ENCODE peak calls at places on chromosome 17, in five cellular contexts. Y is GM23248, C is hepatocyte, U is GM23338, X is neural progenitor cell. J is an unnamed sample.

GRCh38 chr17:73304971-73305786 is 6.6 kb downstream of the CDC42EP4 start:
- DNase-seq in Y (peak), C (peak), U (peak), X (peak), J (no peak)

GRCh38 chr17:48577946-48578615 is at the start of gene HOXB4:
- DNase-seq in Y (peak), C (peak), U (peak), X (peak), J (peak)

GRCh38 chr17:68759343-68760140 is 158.4 kb upstream of the FAM20A start:
- DNase-seq in Y (peak), C (peak), U (peak), X (peak), J (peak)

GRCh38 chr17:3893003-3893719 is at the start of gene CAMKK1:
- DNase-seq in Y (peak), C (peak), U (peak), X (peak), J (peak)

GRCh38 chr17:39903158-39903884 is 15.1 kb downstream of the GSDMB start:
- DNase-seq in Y (no peak), C (no peak), U (no peak), X (no peak), J (no peak)

GRCh38 chr17:27082023-27082774 is 211.7 kb upstream of the WSB1 start:
- DNase-seq in Y (no peak), C (no peak), U (no peak), X (no peak), J (no peak)

GRCh38 chr17:19415806-19416775 is 5.1 kb downstream of the RNF112 start:
- DNase-seq in Y (no peak), C (no peak), U (no peak), X (no peak), J (no peak)

GRCh38 chr17:49583889-49584288 is 8.2 kb downstream of the NXPH3 start:
- DNase-seq in Y (no peak), C (no peak), U (no peak), X (no peak), J (no peak)

GRCh38 chr17:6626616-6627015 is 13.9 kb downstream of the KIAA0753 start:
- DNase-seq in Y (no peak), C (no peak), U (no peak), X (no peak), J (no peak)

GRCh38 chr17:74360993-74361612 is 565 bp downstream of the BTBD17 start:
- DNase-seq in Y (no peak), C (no peak), U (peak), X (peak), J (no peak)

GRCh38 chr17:49360796-49361128 is 1.3 kb downstream of the ZNF652 start:
- DNase-seq in Y (no peak), C (peak), U (no peak), X (peak), J (no peak)

GRCh38 chr17:19533718-19534561 is at the start of gene SLC47A1:
- DNase-seq in Y (peak), C (peak), U (peak), X (peak), J (peak)

GRCh38 chr17:64128787-64129514 is 993 bp downstream of the ERN1 start:
- DNase-seq in Y (peak), C (peak), U (peak), X (no peak), J (no peak)

GRCh38 chr17:2064980-2065785 is 10.3 kb downstream of the HIC1 start:
- DNase-seq in Y (peak), C (no peak), U (peak), X (peak), J (no peak)

GRCh38 chr17:17511971-17512858 is 16.0 kb upstream of the RASD1 start:
- DNase-seq in Y (peak), C (peak), U (no peak), X (no peak), J (no peak)

GRCh38 chr17:27546624-27547300 is 84.2 kb upstream of the LGALS9 start:
- DNase-seq in Y (no peak), C (no peak), U (no peak), X (no peak), J (no peak)

GRCh38 chr17:83178533-83179201 is 99.3 kb downstream of the METRNL start:
- DNase-seq in Y (no peak), C (peak), U (no peak), X (peak), J (no peak)

GRCh38 chr17:19021622-19022083 is 17.1 kb upstream of the FAM83G start:
- DNase-seq in Y (peak), C (no peak), U (peak), X (peak), J (no peak)

GRCh38 chr17:7328840-7329359 is at the start of gene NEURL4:
- DNase-seq in Y (peak), C (no peak), U (peak), X (no peak), J (peak)

GRCh38 chr17:10398352-10398751 is 23.4 kb downstream of the MYH8 start:
- DNase-seq in Y (no peak), C (no peak), U (peak), X (peak), J (no peak)

GRCh38 chr17:60770946-60771422 is 93.3 kb downstream of the BCAS3 start:
- DNase-seq in Y (no peak), C (no peak), U (no peak), X (no peak), J (no peak)

GRCh38 chr17:31623990-31624389 is 232.5 kb downstream of the RAB11FIP4 start:
- DNase-seq in Y (no peak), C (no peak), U (no peak), X (no peak), J (no peak)

GRCh38 chr17:27949304-27949703 is 56.1 kb upstream of the LYRM9 start:
- DNase-seq in Y (no peak), C (no peak), U (peak), X (no peak), J (no peak)

GRCh38 chr17:7611635-7612293 is 2.9 kb downstream of the FXR2 start:
- DNase-seq in Y (no peak), C (no peak), U (no peak), X (no peak), J (no peak)

GRCh38 chr17:50146927-50147640 is 3.4 kb downstream of the PPP1R9B start:
- DNase-seq in Y (peak), C (no peak), U (no peak), X (no peak), J (no peak)

GRCh38 chr17:10210151-10210574 is 11.8 kb upstream of the GAS7 start:
- DNase-seq in Y (no peak), C (peak), U (peak), X (no peak), J (no peak)

GRCh38 chr17:66383353-66383752 is 80.9 kb downstream of the PRKCA start:
- DNase-seq in Y (peak), C (no peak), U (no peak), X (no peak), J (no peak)

DNA sequence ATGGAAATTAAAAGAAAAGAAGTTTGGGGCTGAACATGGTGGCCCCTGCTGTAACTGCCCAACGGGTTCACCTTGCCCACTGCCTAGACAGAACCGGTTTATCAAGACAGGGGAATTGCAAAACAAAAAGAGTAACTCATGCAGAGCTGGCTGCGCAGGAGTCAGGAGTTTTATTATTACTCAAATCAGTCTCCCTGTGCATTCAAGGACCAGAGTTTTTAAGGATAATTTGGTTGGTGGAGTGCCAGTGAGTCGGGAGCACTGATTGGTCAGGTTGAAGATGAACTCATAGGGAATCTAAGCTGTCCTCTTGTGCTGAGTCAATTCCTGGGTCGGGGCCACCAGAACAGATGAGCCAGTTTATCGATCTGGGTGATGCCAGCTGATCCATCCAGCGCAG is 4.4 kb upstream of the SCPEP1 start:
- DNase-seq in Y (peak), C (no peak), U (no peak), X (no peak), J (no peak)
- TF ChIP-seq EZH2phosphoT487 in Y (no peak), C (no peak), U (no peak), X (no peak), J (no peak)

GRCh38 chr17:38709864-38710602 is 5.0 kb downstream of the MLLT6 start:
- DNase-seq in Y (no peak), C (no peak), U (no peak), X (no peak), J (no peak)

GRCh38 chr17:38710603-38710962 is 5.5 kb downstream of the MLLT6 start:
- DNase-seq in Y (no peak), C (no peak), U (no peak), X (no peak), J (no peak)

GRCh38 chr17:38712593-38712992 is 7.5 kb downstream of the MLLT6 start:
- DNase-seq in Y (no peak), C (no peak), U (no peak), X (no peak), J (no peak)

GRCh38 chr17:38711792-38712571 is 6.9 kb downstream of the MLLT6 start:
- DNase-seq in Y (no peak), C (no peak), U (no peak), X (no peak), J (no peak)

DNA sequence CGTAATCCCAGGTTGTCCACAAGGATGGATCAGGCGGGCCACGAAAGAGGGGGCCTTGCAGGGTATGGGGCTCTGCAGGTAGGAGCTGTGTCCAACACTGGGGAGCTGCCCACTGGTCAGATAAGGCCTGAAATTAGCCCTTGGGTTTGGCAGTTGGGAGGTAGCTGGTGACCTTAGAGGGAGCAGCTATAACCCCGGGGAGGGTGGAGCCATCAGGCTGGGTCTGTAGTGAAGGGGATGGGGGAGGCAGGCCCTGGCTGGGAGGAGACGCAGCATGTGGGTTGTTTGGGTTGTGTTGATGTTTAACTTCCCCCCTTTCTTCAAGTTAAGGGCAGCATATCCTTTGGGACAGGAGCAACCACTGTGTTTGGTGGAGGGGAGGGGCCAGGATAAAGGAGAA is 5.9 kb downstream of the MLLT6 start:
- DNase-seq in Y (no peak), C (no peak), U (no peak), X (no peak), J (no peak)
- TF ChIP-seq EZH2phosphoT487 in Y (no peak), C (no peak), U (no peak), X (no peak), J (no peak)

DNA sequence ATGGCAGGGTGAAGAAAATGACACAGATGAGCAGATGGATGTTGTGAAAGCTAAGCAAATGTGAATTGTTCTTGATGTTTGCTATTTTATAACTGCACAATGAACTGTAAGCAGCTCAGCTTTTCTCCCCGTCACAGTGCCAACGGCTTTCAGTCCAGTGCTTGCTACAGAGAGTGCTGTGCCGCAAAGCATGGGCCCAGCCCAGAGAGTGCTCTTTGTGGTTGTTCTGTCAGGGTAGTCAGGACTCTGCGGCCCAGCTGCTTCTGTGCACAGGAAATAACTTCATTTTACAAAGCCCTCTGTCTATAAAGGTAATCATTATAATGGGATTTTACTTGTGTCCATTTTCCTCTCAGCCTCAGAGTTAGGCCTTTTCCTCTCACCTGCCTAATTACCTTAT is 39.1 kb downstream of the CDRT15 start:
- DNase-seq in Y (no peak), C (no peak), U (no peak), X (no peak), J (no peak)
- TF ChIP-seq EZH2phosphoT487 in Y (no peak), C (no peak), U (no peak), X (no peak), J (no peak)

GRCh38 chr17:43784068-43784467 is 3.8 kb downstream of the CFAP97D1 start:
- DNase-seq in Y (peak), C (no peak), U (no peak), X (no peak), J (no peak)
- TF ChIP-seq EZH2phosphoT487 in Y (peak), C (no peak), U (no peak), X (no peak), J (no peak)

GRCh38 chr17:79042421-79043190 is 18.6 kb downstream of the C1QTNF1 start:
- DNase-seq in Y (peak), C (no peak), U (peak), X (peak), J (peak)
- TF ChIP-seq EZH2phosphoT487 in Y (no peak), C (no peak), U (no peak), X (no peak), J (no peak)

DNA sequence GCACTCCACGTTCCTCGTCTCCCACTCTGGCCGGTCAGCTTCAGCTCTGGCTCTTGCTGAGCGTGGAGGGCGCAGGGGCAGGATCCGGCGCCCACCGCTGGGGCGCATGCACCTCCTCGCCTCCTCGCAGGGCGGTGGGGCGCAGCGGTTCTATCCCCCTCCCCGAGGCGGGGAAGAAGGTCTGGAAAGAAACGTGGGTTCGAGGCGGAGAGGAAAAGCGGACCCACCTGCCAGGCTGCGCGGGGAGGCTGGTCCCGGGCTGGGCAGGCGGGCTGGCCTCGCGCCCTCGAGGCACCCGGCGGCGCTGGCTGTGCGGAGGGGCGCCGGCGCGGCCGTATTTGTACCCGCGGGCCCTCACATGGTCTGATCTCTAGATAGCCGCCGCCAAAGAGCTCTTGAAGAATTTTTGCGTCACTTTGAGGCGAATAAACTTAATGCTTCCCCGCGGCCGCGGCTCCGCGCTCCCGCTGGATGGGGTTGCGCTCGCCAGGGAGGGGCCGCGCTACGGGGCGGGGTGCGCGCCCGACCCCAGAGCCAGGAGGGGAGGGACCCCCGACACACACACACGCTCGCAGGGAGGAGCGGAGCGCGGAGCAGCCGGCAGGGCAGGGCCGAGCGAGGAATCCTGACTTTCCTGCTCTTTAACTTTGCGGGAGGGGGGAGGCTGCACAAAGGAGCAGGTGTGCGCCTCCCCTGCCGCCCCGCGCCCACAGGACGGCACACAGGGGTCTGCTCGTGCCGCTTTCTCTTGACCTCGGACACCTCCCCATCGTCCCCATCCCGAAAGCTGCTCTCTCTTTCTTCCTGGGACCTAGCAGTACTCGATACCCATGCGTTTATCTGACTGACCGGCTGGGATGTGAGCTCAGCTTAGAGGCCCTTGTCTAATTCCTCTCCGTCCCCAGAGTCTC is at the start of gene SLC6A4:
- DNase-seq in Y (peak), C (peak), U (peak), X (peak), J (no peak)
- TF ChIP-seq EZH2phosphoT487 in Y (peak), C (no peak), U (no peak), X (peak), J (no peak)

GRCh38 chr17:45305532-45306087 is 11.2 kb downstream of the MAP3K14 start:
- DNase-seq in Y (peak), C (no peak), U (no peak), X (no peak), J (no peak)
- TF ChIP-seq EZH2phosphoT487 in Y (no peak), C (no peak), U (no peak), X (no peak), J (no peak)

GRCh38 chr17:37081287-37081686 is 132.5 kb downstream of the AATF start:
- DNase-seq in Y (no peak), C (no peak), U (peak), X (no peak), J (no peak)
- TF ChIP-seq EZH2phosphoT487 in Y (no peak), C (no peak), U (no peak), X (no peak), J (no peak)

GRCh38 chr17:41794603-41794975 is 8.1 kb upstream of the JUP start:
- DNase-seq in Y (no peak), C (no peak), U (no peak), X (no peak), J (no peak)

GRCh38 chr17:41796066-41796895 is 9.8 kb upstream of the JUP start:
- DNase-seq in Y (no peak), C (peak), U (no peak), X (no peak), J (no peak)

GRCh38 chr17:41797377-41797776 is 10.9 kb upstream of the JUP start:
- DNase-seq in Y (no peak), C (peak), U (peak), X (no peak), J (no peak)

GRCh38 chr17:41793749-41794602 is 7.5 kb upstream of the JUP start:
- DNase-seq in Y (peak), C (peak), U (peak), X (peak), J (no peak)

DNA sequence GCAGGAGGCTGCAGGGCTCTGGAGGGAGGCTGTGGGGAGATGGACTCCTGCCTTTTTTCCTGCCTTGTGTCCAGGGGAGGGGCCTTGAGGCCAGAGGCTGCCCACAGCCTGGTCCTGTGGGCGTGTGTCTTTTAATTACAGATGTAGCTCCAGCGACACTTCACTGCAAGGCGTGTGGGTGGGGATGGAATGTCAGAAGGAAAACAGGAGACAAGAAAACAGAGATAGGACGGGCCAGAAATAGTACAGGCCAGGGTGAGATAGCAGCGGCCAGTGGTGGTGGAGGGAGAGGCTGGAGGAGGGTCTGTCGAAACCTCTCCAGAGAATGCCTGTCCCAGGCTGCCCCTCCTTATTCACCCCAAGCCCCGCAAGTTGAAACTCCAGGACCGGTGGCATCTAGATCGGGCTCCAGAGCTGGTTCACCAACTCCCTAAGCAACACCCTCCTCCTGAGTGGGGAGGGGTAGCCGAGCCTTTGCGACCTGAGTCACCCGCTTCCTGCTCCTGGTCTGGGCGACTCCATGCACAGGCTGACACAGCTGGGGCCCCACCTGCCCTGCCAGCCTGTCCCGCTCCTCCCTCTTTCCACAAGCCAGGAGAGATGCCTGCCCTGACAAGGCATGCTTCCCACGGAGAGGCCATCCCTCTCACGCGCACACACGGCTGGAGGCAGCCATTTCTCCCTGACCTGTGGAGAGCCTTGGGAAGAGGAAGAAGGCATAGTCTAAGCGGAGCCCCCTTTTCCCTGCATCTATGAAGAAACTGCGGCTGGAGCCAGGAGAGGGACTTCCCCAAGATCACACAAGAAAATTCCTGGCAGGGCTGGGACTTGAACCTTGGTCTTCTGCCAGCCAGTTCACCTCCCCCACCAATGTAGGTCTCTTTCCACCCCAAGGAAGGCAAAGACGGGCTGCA is 6.6 kb upstream of the JUP start:
- DNase-seq in Y (peak), C (peak), U (peak), X (peak), J (no peak)
- TF ChIP-seq EZH2phosphoT487 in Y (no peak), C (no peak), U (no peak), X (no peak), J (no peak)

GRCh38 chr17:15941781-15942180 is 3.1 kb upstream of the ADORA2B start:
- DNase-seq in Y (no peak), C (no peak), U (no peak), X (no peak), J (no peak)
- TF ChIP-seq EZH2phosphoT487 in Y (no peak), C (no peak), U (no peak), X (no peak), J (no peak)

J was measured in MM.1S.